ENCODE peak calls at places on chromosomes 16 and 17, in five cellular contexts. T, C, B, Y and K are unnamed samples.

GRCh38 chr17:28227278-28228108 is 91.5 kb upstream of the TMEM97 start:
- DNase-seq in T (peak), B (peak), C (no peak), Y (peak), K (peak)

GRCh38 chr16:87964049-87964448 is 12.8 kb downstream of the BANP start:
- DNase-seq in T (no peak), C (no peak), Y (no peak), B (no peak), K (peak)

GRCh38 chr16:54462151-54462651 is 175.6 kb upstream of the IRX3 start:
- DNase-seq in B (no peak), T (no peak), Y (no peak), C (no peak), K (peak)

GRCh38 chr16:2082983-2083364 is 35.2 kb downstream of the TSC2 start:
- DNase-seq in C (no peak), Y (no peak), T (no peak), B (no peak), K (no peak)

GRCh38 chr17:58525239-58525638 is 10.8 kb upstream of the MTMR4 start:
- DNase-seq in B (no peak), T (peak), C (no peak), Y (no peak), K (peak)

GRCh38 chr17:83152745-83153611 is 73.6 kb downstream of the METRNL start:
- DNase-seq in Y (no peak), T (peak), B (no peak), C (no peak), K (no peak)

GRCh38 chr17:75557075-75557851 is 30.3 kb upstream of the MYO15B start:
- DNase-seq in B (no peak), T (no peak), Y (peak), C (peak), K (peak)

GRCh38 chr17:60098578-60098977 is 19.9 kb upstream of the HEATR6 start:
- DNase-seq in T (no peak), C (no peak), B (no peak), Y (no peak), K (no peak)

GRCh38 chr17:48612854-48613691 is 2.0 kb downstream of the HOXB8 start:
- DNase-seq in Y (no peak), B (no peak), T (no peak), C (no peak), K (no peak)

GRCh38 chr16:55297062-55297909 is 26.7 kb upstream of the IRX6 start:
- DNase-seq in T (no peak), B (no peak), C (peak), Y (peak), K (peak)

GRCh38 chr16:67723151-67723915 is 4.2 kb upstream of the GFOD2 start:
- DNase-seq in C (peak), B (no peak), T (no peak), Y (peak), K (peak)

GRCh38 chr16:4536391-4537106 is 2.0 kb downstream of the CDIP1 start:
- DNase-seq in T (no peak), C (no peak), Y (no peak), B (no peak), K (no peak)

GRCh38 chr16:21613361-21613760 is 14.0 kb downstream of the METTL9 start:
- DNase-seq in B (no peak), C (no peak), Y (no peak), T (no peak), K (no peak)

GRCh38 chr17:7014995-7015586 is 2.7 kb downstream of the RNASEK start:
- DNase-seq in T (no peak), B (peak), C (peak), Y (no peak), K (peak)

GRCh38 chr16:76118344-76118743 is 158.9 kb upstream of the CNTNAP4 start:
- DNase-seq in C (no peak), T (no peak), Y (no peak), B (no peak), K (no peak)